ENCODE peak calls at places on chromosome 17, in five cellular contexts. Y is NCI-H2081; M is fibroblast of pulmonary artery; V is stimulated activated CD4-positive, alpha-beta T cell treated with anti-CD3 and anti-CD28 coated beads, Interleukin-12 subunit alpha, Interleukin-12 subunit beta, amount 100 ng/mL, for 4 hours; I is fibroblast of the aortic adventitia. B is an unnamed sample.

GRCh38 chr17:82867763-82868325 is 28.0 kb upstream of the ZNF750 start:
- DNase-seq in M (no peak), V (no peak), Y (no peak), I (no peak), B (no peak)

GRCh38 chr17:6101706-6102105 is 31.5 kb downstream of the WSCD1 start:
- DNase-seq in Y (no peak), I (no peak), M (no peak), V (no peak), B (no peak)

GRCh38 chr17:78995022-78995760 is 14.4 kb downstream of the CANT1 start:
- DNase-seq in M (no peak), V (no peak), I (no peak), Y (no peak), B (no peak)

GRCh38 chr17:80791758-80792284 is 199.8 kb upstream of the CHMP6 start:
- DNase-seq in Y (no peak), I (peak; percentile 95), V (peak; percentile 36), M (peak; percentile 96), B (no peak)

GRCh38 chr17:81040791-81041337 is 5.9 kb downstream of the BAIAP2 start:
- DNase-seq in M (no peak), V (no peak), Y (no peak), I (peak; percentile 22), B (no peak)

GRCh38 chr17:68440526-68440925 is 16.8 kb downstream of the WIPI1 start:
- DNase-seq in I (no peak), V (no peak), M (no peak), Y (no peak), B (no peak)

GRCh38 chr17:72008236-72008874 is 112.5 kb upstream of the SOX9 start:
- DNase-seq in Y (no peak), M (peak; percentile 11), I (peak; percentile 41), V (no peak), B (no peak)

GRCh38 chr17:73323622-73324455 is 12.0 kb upstream of the CDC42EP4 start:
- DNase-seq in V (no peak), M (peak; percentile 55), Y (no peak), I (no peak), B (no peak)